ENCODE peak calls at places on chromosome 20, in five cellular contexts. I is IMR-90, M is adrenal gland, U is left ventricle myocardium inferior, F is suprapubic skin. R is an unnamed sample. For H3K9me3, the result is how much of the 10 kb centered on the place peaks cover.

GRCh38 chr20:49552007-49552406 is 15.9 kb downstream of the PTGIS start:
- DNase-seq in I (no peak), M (no peak), U (no peak), F (peak), R (no peak)

GRCh38 chr20:23602699-23603098 is 3.0 kb downstream of the CST9 start:
- DNase-seq in I (no peak), M (no peak), U (no peak), F (no peak), R (no peak)

GRCh38 chr20:34952676-34953075 is 2.9 kb downstream of the GSS start:
- DNase-seq in I (peak), M (no peak), U (no peak), F (no peak), R (no peak)

GRCh38 chr20:17655865-17656489 is 26.1 kb downstream of the RRBP1 start:
- DNase-seq in I (peak), M (no peak), U (no peak), F (no peak), R (no peak)

GRCh38 chr20:43459022-43459942 is 1.6 kb downstream of the SRSF6 start:
- DNase-seq in I (peak), M (no peak), U (no peak), F (peak), R (no peak)

GRCh38 chr20:24769878-24770627 is 179.0 kb upstream of the CST7 start:
- DNase-seq in I (no peak), M (no peak), U (no peak), F (peak), R (no peak)

GRCh38 chr20:41242352-41242751 is 75.2 kb downstream of the ZHX3 start:
- DNase-seq in I (no peak), M (no peak), U (no peak), F (no peak), R (no peak)

GRCh38 chr20:6877633-6878032 is 110.1 kb downstream of the BMP2 start:
- DNase-seq in I (no peak), M (no peak), U (no peak), F (no peak), R (no peak)

GRCh38 chr20:61626412-61626811 is 374.4 kb downstream of the CDH4 start:
- DNase-seq in I (no peak), M (no peak), U (no peak), F (no peak), R (no peak)

GRCh38 chr20:24934101-24934661 is 14.9 kb upstream of the CST7 start:
- DNase-seq in I (no peak), M (no peak), U (no peak), F (peak), R (no peak)

GRCh38 chr20:58048096-58048702 is 180.3 kb downstream of the ANKRD60 start:
- DNase-seq in I (peak), M (no peak), U (no peak), F (no peak), R (no peak)

GRCh38 chr20:54481442-54481841 is 6.0 kb downstream of the DOK5 start:
- DNase-seq in I (no peak), M (no peak), U (no peak), F (no peak), R (no peak)

GRCh38 chr20:44650777-44651493 is 564 bp downstream of the ADA start:
- DNase-seq in I (no peak), M (no peak), U (peak), F (no peak), R (no peak)

GRCh38 chr20:32325706-32326506 is 32.2 kb upstream of the ASXL1 start:
- DNase-seq in I (peak), M (no peak), U (no peak), F (no peak), R (no peak)

GRCh38 chr20:3751664-3752385 is 15.7 kb downstream of the ADISSP start:
- DNase-seq in I (no peak), M (peak), U (peak), F (no peak), R (no peak)

GRCh38 chr20:32302507-32302872 is 25.0 kb downstream of the KIF3B start:
- DNase-seq in I (no peak), M (no peak), U (no peak), F (no peak), R (no peak)

GRCh38 chr20:24492698-24493097 is 23.3 kb downstream of the SYNDIG1 start:
- DNase-seq in I (no peak), M (no peak), U (no peak), F (no peak), R (no peak)

GRCh38 chr20:10671221-10671849 is 2.5 kb downstream of the JAG1 start:
- DNase-seq in I (peak), M (peak), U (peak), F (peak), R (peak)

GRCh38 chr20:41124451-41125094 is 12.8 kb upstream of the PLCG1 start:
- DNase-seq in I (no peak), M (no peak), U (no peak), F (no peak), R (no peak)

GRCh38 chr20:7094438-7094997 is 327.0 kb downstream of the BMP2 start:
- DNase-seq in I (peak), M (no peak), U (no peak), F (no peak), R (no peak)

GRCh38 chr20:56627122-56628014 is 1.7 kb upstream of the TFAP2C start:
- DNase-seq in I (no peak), M (no peak), U (no peak), F (no peak), R (no peak)
- H3K4me3 ChIP-seq in I (no peak), M (no peak), U (peak), F (peak), R (no peak)

GRCh38 chr20:15675813-15676484 is 897.3 kb downstream of the KIF16B start:
- DNase-seq in I (no peak), M (no peak), U (no peak), F (no peak), R (no peak)

GRCh38 chr20:15675151-15675550 is 898.1 kb downstream of the KIF16B start:
- DNase-seq in I (no peak), M (no peak), U (no peak), F (no peak), R (no peak)

GRCh38 chr20:15674253-15675145 is 898.7 kb downstream of the KIF16B start:
- DNase-seq in I (no peak), M (no peak), U (no peak), F (no peak), R (no peak)

GRCh38 chr20:15676815-15677214 is 896.4 kb downstream of the KIF16B start:
- DNase-seq in I (no peak), M (no peak), U (no peak), F (no peak), R (no peak)

GRCh38 chr20:15673206-15673605 is 900.0 kb downstream of the KIF16B start:
- DNase-seq in I (peak), M (no peak), U (no peak), F (no peak), R (no peak)
- H3K9me3 ChIP-seq in I (under half), M (under half), U (under half), F (under half), R (under half)

GRCh38 chr20:38256966-38257365 is 3.6 kb downstream of the KIAA1755 start:
- DNase-seq in I (no peak), M (no peak), U (no peak), F (peak), R (no peak)

GRCh38 chr20:38261054-38261390 is 487 bp upstream of the KIAA1755 start:
- DNase-seq in I (no peak), M (no peak), U (no peak), F (no peak), R (no peak)

GRCh38 chr20:38260378-38261053 is at the start of gene KIAA1755:
- DNase-seq in I (no peak), M (no peak), U (peak), F (peak), R (peak)

GRCh38 chr20:38258545-38259223 is 1.9 kb downstream of the KIAA1755 start:
- DNase-seq in I (no peak), M (no peak), U (no peak), F (peak), R (no peak)

GRCh38 chr20:38260025-38260377 is 534 bp downstream of the KIAA1755 start:
- DNase-seq in I (no peak), M (no peak), U (no peak), F (peak), R (no peak)
- H3K4me3 ChIP-seq in I (peak), M (no peak), U (peak), F (peak), R (peak)

GRCh38 chr20:29301624-29302259 is 1955.7 kb upstream of the DEFB115 start:
- DNase-seq in I (no peak), M (no peak), U (no peak), F (no peak), R (no peak)
- H3K9me3 ChIP-seq in I (under half), M (under half), U (half or more), F (under half), R (under half)

GRCh38 chr20:60086936-60087562 is 128.8 kb downstream of the CDH26 start:
- DNase-seq in I (no peak), M (no peak), U (no peak), F (no peak), R (no peak)
- H3K4me3 ChIP-seq in I (no peak), M (no peak), U (peak), F (peak), R (peak)

DNA sequence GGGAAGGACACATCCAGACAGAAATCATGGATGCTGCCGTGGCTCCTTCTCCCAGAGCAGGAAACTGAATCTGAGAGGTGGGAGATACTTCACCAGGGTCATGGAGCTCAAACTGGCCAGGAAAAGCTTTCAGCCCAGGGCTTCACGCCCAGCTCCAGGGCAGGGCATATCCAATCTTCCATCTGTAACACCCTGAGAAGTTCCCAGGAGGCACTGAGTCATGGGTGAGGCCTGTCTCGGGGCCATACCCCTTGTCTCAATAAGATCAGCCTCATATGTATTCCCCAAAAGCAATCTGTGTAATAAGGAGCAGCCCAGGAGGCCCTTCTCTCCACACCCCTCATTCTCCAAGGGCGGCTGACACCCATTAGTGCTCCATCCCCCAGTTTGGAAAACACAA is 439.2 kb upstream of the SULF2 start:
- DNase-seq in I (no peak), M (no peak), U (no peak), F (no peak), R (no peak)
- H3K9me3 ChIP-seq in I (under half), M (under half), U (under half), F (under half), R (under half)

DNA sequence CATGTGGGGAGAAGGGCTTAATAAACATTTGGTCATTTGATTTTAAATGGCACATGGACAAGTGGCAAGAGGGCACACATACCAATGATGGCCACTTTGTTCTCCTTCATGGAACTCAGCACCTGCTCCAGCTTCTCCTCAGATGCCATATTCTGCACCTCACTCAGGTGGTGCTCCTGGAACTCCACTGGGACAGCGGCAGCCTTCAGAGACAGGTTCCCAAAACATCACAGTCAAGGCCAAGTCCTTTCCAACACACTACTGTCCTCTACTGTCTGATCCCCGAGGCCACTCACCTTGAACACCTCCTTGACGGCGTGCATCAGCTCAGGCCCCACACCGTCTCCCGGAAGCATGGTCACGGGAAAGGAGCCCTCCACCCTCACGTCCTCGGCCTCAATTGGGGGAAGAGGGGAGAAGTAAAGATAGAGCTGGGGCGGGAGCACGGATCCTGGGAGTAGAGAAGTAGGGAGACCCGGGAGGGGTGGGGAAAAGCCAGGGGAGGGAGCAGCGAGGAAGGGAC is 591 bp downstream of the IDH3B start:
- DNase-seq in I (no peak), M (no peak), U (no peak), F (no peak), R (no peak)
- H3K4me3 ChIP-seq in I (peak), M (peak), U (peak), F (peak), R (peak)

GRCh38 chr20:39983655-39984054 is 705.4 kb downstream of the MAFB start:
- DNase-seq in I (no peak), M (no peak), U (no peak), F (no peak), R (no peak)
- H3K9me3 ChIP-seq in I (under half), M (under half), U (under half), F (under half), R (under half)

DNA sequence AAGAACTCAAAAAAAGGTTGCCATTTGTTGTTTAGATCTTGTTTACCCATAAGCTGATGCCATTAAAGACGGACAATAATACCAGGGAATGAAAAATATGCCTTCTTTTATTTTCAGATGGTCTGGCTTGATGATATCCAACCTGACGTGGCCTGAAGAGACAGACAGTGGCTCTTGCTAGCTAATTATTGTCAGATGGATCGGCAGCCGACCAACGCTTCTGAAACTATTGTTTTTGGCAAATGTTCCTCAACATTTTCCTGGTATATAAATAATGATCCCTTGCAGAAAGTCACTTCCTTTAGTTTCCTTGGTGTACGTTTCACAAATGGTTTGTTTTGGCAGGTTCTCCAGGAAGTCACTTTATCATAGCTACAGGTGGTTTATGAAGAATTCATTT is 290.9 kb upstream of the TSHZ2 start:
- DNase-seq in I (no peak), M (no peak), U (no peak), F (no peak), R (no peak)
- H3K4me3 ChIP-seq in I (no peak), M (no peak), U (no peak), F (no peak), R (no peak)

R was measured in ascending aorta.